ENCODE peak calls at places on chromosome 10, in ten cellular contexts. L is fibroblast of pulmonary artery, U is NCI-H510A treated with DMSO at 0.1 percent for 48 hours, X is H7, Z is BE2C, H is iPS-NIHi11, N is SW 1271, P is GM19239, M is T-helper 2 cell, S is type B pancreatic cell. O is an unnamed sample.
A peak's percentile ranks its signal among the peaks of the same experiment; 100 is the strongest.

GRCh38 chr10:112687647-112688046 is 240.6 kb downstream of the VTI1A start:
- DNase-seq in P (no peak), H (peak; percentile 36), M (no peak), L (peak; percentile 61), U (no peak), N (no peak), X (no peak), S (no peak), Z (no peak), O (no peak)

GRCh38 chr10:66910676-66911075 is 15.2 kb upstream of the LRRTM3 start:
- DNase-seq in U (no peak), Z (no peak), N (no peak), S (no peak), H (no peak), X (no peak), M (no peak), P (no peak), L (no peak), O (no peak)

GRCh38 chr10:37125921-37126320 is 523 bp downstream of the ANKRD30A start:
- DNase-seq in L (no peak), U (no peak), N (no peak), M (no peak), Z (no peak), P (no peak), H (no peak), S (no peak), X (peak; percentile 4), O (no peak)

GRCh38 chr10:26213157-26213780 is 3.3 kb upstream of the GAD2 start:
- DNase-seq in U (no peak), M (no peak), X (peak; percentile 55), L (no peak), P (no peak), N (no peak), Z (no peak), H (peak; percentile 29), S (no peak), O (no peak)

GRCh38 chr10:103693070-103693811 is 162.1 kb downstream of the SH3PXD2A start:
- DNase-seq in P (no peak), M (peak; percentile 29), Z (peak; percentile 49), S (no peak), X (peak; percentile 91), H (peak; percentile 75), U (peak; percentile 35), L (no peak), N (no peak), O (peak; percentile 27)

GRCh38 chr10:96025566-96025965 is 17.8 kb upstream of the CCNJ start:
- DNase-seq in N (peak; percentile 3), X (no peak), S (no peak), P (peak; percentile 9), L (peak; percentile 3), U (no peak), Z (peak; percentile 28), M (no peak), H (peak; percentile 55), O (peak; percentile 69)

GRCh38 chr10:99395750-99396445 is 34.5 kb downstream of the GOT1 start:
- DNase-seq in L (peak; percentile 81), P (no peak), X (no peak), N (peak; percentile 51), M (no peak), H (peak; percentile 25), U (peak; percentile 94), Z (no peak), S (no peak), O (peak; percentile 30)

GRCh38 chr10:61195219-61195618 is 251.2 kb upstream of the RHOBTB1 start:
- DNase-seq in X (no peak), N (no peak), U (no peak), Z (no peak), S (no peak), L (no peak), H (no peak), M (no peak), P (no peak), O (no peak)

GRCh38 chr10:59960751-59961150 is 54.4 kb upstream of the CCDC6 start:
- DNase-seq in N (no peak), S (no peak), X (no peak), U (no peak), H (no peak), L (peak; percentile 4), M (no peak), Z (no peak), P (no peak), O (no peak)

GRCh38 chr10:132449826-132450211 is 52.8 kb downstream of the PWWP2B start:
- DNase-seq in X (no peak), P (no peak), S (no peak), H (no peak), M (no peak), N (no peak), Z (no peak), U (no peak), L (no peak), O (no peak)

GRCh38 chr10:17029581-17030271 is 99.9 kb downstream of the CUBN start:
- DNase-seq in Z (peak; percentile 63), P (no peak), S (no peak), M (peak; percentile 63), N (peak; percentile 56), X (no peak), L (peak; percentile 94), U (no peak), H (no peak), O (peak; percentile 88)

GRCh38 chr10:15427836-15428414 is 56.8 kb upstream of the FAM171A1 start:
- DNase-seq in M (no peak), L (peak; percentile 76), P (no peak), Z (no peak), H (no peak), X (peak; percentile 59), U (peak; percentile 27), N (peak; percentile 71), S (no peak), O (peak; percentile 81)

GRCh38 chr10:74058658-74059057 is 60.7 kb downstream of the VCL start:
- DNase-seq in M (no peak), U (peak; percentile 76), Z (no peak), H (no peak), X (no peak), N (no peak), L (peak; percentile 43), S (no peak), P (no peak), O (peak; percentile 65)

GRCh38 chr10:34638405-34639054 is 176.6 kb downstream of the PARD3 start:
- DNase-seq in M (peak; percentile 39), Z (peak; percentile 79), L (peak; percentile 94), U (peak; percentile 9), X (peak; percentile 67), N (peak; percentile 59), S (peak; percentile 83), P (peak; percentile 21), H (peak; percentile 63), O (peak; percentile 82)

GRCh38 chr10:103849880-103850571 is 5.3 kb downstream of the SH3PXD2A start:
- DNase-seq in N (no peak), Z (no peak), U (no peak), L (peak; percentile 74), P (no peak), M (no peak), H (no peak), X (no peak), S (no peak), O (peak; percentile 56)

O was measured in OCI-M1.